ENCODE peak calls at places on chromosomes 1 and 21, in eight cellular contexts. One of them, this sample, is unnamed.

GRCh38 chr1:229003233-229004031 is 267.5 kb upstream of the RAB4A start:
- DNase-seq in heart right ventricle: no peak
- DNase-seq in lower lobe of right lung: no peak
- DNase-seq in AG04450: no peak
- DNase-seq in uterus: no peak
- DNase-seq in GM23338: peak
- DNase-seq in tibial artery: peak
- DNase-seq in neural progenitor cell: peak
- DNase-seq in this sample: peak

GRCh38 chr1:18351735-18352134 is 129.0 kb upstream of the KLHDC7A start:
- DNase-seq in heart right ventricle: no peak
- DNase-seq in lower lobe of right lung: no peak
- DNase-seq in AG04450: no peak
- DNase-seq in uterus: no peak
- DNase-seq in GM23338: peak
- DNase-seq in tibial artery: no peak
- DNase-seq in neural progenitor cell: peak
- DNase-seq in this sample: no peak

GRCh38 chr1:218374972-218375371 is 29.8 kb downstream of the TGFB2 start:
- DNase-seq in heart right ventricle: no peak
- DNase-seq in lower lobe of right lung: no peak
- DNase-seq in AG04450: no peak
- DNase-seq in uterus: no peak
- DNase-seq in GM23338: no peak
- DNase-seq in tibial artery: no peak
- DNase-seq in neural progenitor cell: no peak
- DNase-seq in this sample: no peak

GRCh38 chr1:68293122-68293521 is 60.8 kb upstream of the WLS start:
- DNase-seq in heart right ventricle: no peak
- DNase-seq in lower lobe of right lung: no peak
- DNase-seq in AG04450: no peak
- DNase-seq in uterus: no peak
- DNase-seq in GM23338: peak
- DNase-seq in tibial artery: no peak
- DNase-seq in neural progenitor cell: peak
- DNase-seq in this sample: no peak

GRCh38 chr1:96538883-96539282 is 182.7 kb upstream of the PTBP2 start:
- DNase-seq in heart right ventricle: peak
- DNase-seq in lower lobe of right lung: no peak
- DNase-seq in AG04450: peak
- DNase-seq in uterus: peak
- DNase-seq in GM23338: no peak
- DNase-seq in tibial artery: peak
- DNase-seq in neural progenitor cell: no peak
- DNase-seq in this sample: no peak

GRCh38 chr1:109910963-109911798 is 532 bp downstream of the CSF1 start:
- DNase-seq in heart right ventricle: no peak
- DNase-seq in lower lobe of right lung: no peak
- DNase-seq in AG04450: no peak
- DNase-seq in uterus: no peak
- DNase-seq in GM23338: peak
- DNase-seq in tibial artery: no peak
- DNase-seq in neural progenitor cell: peak
- DNase-seq in this sample: no peak

GRCh38 chr1:100629391-100629790 is 90.2 kb upstream of the VCAM1 start:
- DNase-seq in heart right ventricle: no peak
- DNase-seq in lower lobe of right lung: no peak
- DNase-seq in AG04450: no peak
- DNase-seq in uterus: no peak
- DNase-seq in GM23338: no peak
- DNase-seq in tibial artery: no peak
- DNase-seq in neural progenitor cell: no peak
- DNase-seq in this sample: no peak

GRCh38 chr21:36207577-36208320 is 51.1 kb downstream of the DOP1B start:
- DNase-seq in heart right ventricle: no peak
- DNase-seq in lower lobe of right lung: no peak
- DNase-seq in AG04450: no peak
- DNase-seq in uterus: no peak
- DNase-seq in GM23338: no peak
- DNase-seq in tibial artery: no peak
- DNase-seq in neural progenitor cell: no peak
- DNase-seq in this sample: no peak

GRCh38 chr1:245225267-245225666 is 70.5 kb downstream of the KIF26B start:
- DNase-seq in heart right ventricle: no peak
- DNase-seq in lower lobe of right lung: no peak
- DNase-seq in AG04450: peak
- DNase-seq in uterus: no peak
- DNase-seq in GM23338: no peak
- DNase-seq in tibial artery: no peak
- DNase-seq in neural progenitor cell: peak
- DNase-seq in this sample: no peak

GRCh38 chr21:37383066-37383465 is 16.5 kb downstream of the DYRK1A start:
- DNase-seq in heart right ventricle: no peak
- DNase-seq in lower lobe of right lung: no peak
- DNase-seq in AG04450: no peak
- DNase-seq in uterus: no peak
- DNase-seq in GM23338: peak
- DNase-seq in tibial artery: no peak
- DNase-seq in neural progenitor cell: peak
- DNase-seq in this sample: no peak

GRCh38 chr1:243421784-243422183 is 165.9 kb downstream of the SDCCAG8 start:
- DNase-seq in heart right ventricle: peak
- DNase-seq in lower lobe of right lung: no peak
- DNase-seq in AG04450: peak
- DNase-seq in uterus: peak
- DNase-seq in GM23338: peak
- DNase-seq in tibial artery: no peak
- DNase-seq in neural progenitor cell: peak
- DNase-seq in this sample: no peak

GRCh38 chr1:173255214-173255813 is 48.2 kb upstream of the TNFSF4 start:
- DNase-seq in heart right ventricle: peak
- DNase-seq in lower lobe of right lung: no peak
- DNase-seq in AG04450: peak
- DNase-seq in uterus: no peak
- DNase-seq in GM23338: peak
- DNase-seq in tibial artery: no peak
- DNase-seq in neural progenitor cell: peak
- DNase-seq in this sample: no peak

GRCh38 chr1:44811714-44812151 is 3.4 kb downstream of the BTBD19 start:
- DNase-seq in heart right ventricle: no peak
- DNase-seq in lower lobe of right lung: peak
- DNase-seq in AG04450: peak
- DNase-seq in uterus: peak
- DNase-seq in GM23338: no peak
- DNase-seq in tibial artery: peak
- DNase-seq in neural progenitor cell: no peak
- DNase-seq in this sample: no peak

GRCh38 chr1:99084562-99084961 is 79.9 kb upstream of the PLPPR5 start:
- DNase-seq in heart right ventricle: no peak
- DNase-seq in lower lobe of right lung: no peak
- DNase-seq in AG04450: no peak
- DNase-seq in uterus: no peak
- DNase-seq in GM23338: no peak
- DNase-seq in tibial artery: no peak
- DNase-seq in neural progenitor cell: no peak
- DNase-seq in this sample: no peak

GRCh38 chr1:214224605-214225354 is 56.2 kb upstream of the SMYD2 start:
- DNase-seq in heart right ventricle: peak
- DNase-seq in lower lobe of right lung: no peak
- DNase-seq in AG04450: no peak
- DNase-seq in uterus: no peak
- DNase-seq in GM23338: peak
- DNase-seq in tibial artery: no peak
- DNase-seq in neural progenitor cell: peak
- DNase-seq in this sample: peak

GRCh38 chr1:53951697-53952096 is 5.5 kb downstream of the LRRC42 start:
- DNase-seq in heart right ventricle: no peak
- DNase-seq in lower lobe of right lung: no peak
- DNase-seq in AG04450: no peak
- DNase-seq in uterus: no peak
- DNase-seq in GM23338: no peak
- DNase-seq in tibial artery: no peak
- DNase-seq in neural progenitor cell: no peak
- DNase-seq in this sample: no peak

GRCh38 chr21:31111093-31111492 is 72.8 kb upstream of the KRTAP19-8 start:
- DNase-seq in heart right ventricle: no peak
- DNase-seq in lower lobe of right lung: no peak
- DNase-seq in AG04450: no peak
- DNase-seq in uterus: no peak
- DNase-seq in GM23338: no peak
- DNase-seq in tibial artery: no peak
- DNase-seq in neural progenitor cell: no peak
- DNase-seq in this sample: no peak

DNA sequence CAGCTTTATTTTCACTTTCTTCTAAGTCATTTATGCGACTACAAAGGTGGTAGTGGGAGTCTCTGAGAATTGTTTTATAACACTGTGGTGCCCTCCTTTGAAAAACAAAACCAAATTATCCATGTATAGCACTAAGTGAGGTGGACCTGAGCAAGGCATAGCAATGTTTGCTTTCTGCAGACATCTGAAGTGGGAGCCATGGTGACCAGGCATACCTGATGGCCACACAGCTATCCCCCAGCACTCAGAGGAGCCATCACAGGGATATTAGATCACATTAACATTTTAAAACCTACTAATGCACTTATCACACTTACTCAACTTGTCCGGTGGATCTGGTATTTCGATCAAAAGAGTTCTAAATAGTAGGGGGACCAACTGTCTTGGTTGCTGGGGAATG is 24.8 kb upstream of the AVPR1B start:
- DNase-seq in heart right ventricle: no peak
- DNase-seq in lower lobe of right lung: no peak
- DNase-seq in AG04450: no peak
- DNase-seq in uterus: no peak
- DNase-seq in GM23338: no peak
- DNase-seq in tibial artery: no peak
- DNase-seq in neural progenitor cell: no peak
- DNase-seq in this sample: no peak
- H3K27ac ChIP-seq in heart right ventricle: no peak
- H3K27ac ChIP-seq in lower lobe of right lung: no peak
- H3K27ac ChIP-seq in AG04450: no peak
- H3K27ac ChIP-seq in uterus: no peak
- H3K27ac ChIP-seq in GM23338: no peak
- H3K27ac ChIP-seq in tibial artery: no peak
- H3K27ac ChIP-seq in neural progenitor cell: no peak
- H3K27ac ChIP-seq in this sample: no peak

GRCh38 chr1:206559661-206559995 is 52.3 kb downstream of the RASSF5 start:
- DNase-seq in heart right ventricle: no peak
- DNase-seq in lower lobe of right lung: no peak
- DNase-seq in AG04450: no peak
- DNase-seq in uterus: no peak
- DNase-seq in GM23338: no peak
- DNase-seq in tibial artery: no peak
- DNase-seq in neural progenitor cell: no peak
- DNase-seq in this sample: no peak

GRCh38 chr1:206565973-206566372 is 46.3 kb downstream of the EIF2D start:
- DNase-seq in heart right ventricle: no peak
- DNase-seq in lower lobe of right lung: no peak
- DNase-seq in AG04450: no peak
- DNase-seq in uterus: no peak
- DNase-seq in GM23338: no peak
- DNase-seq in tibial artery: no peak
- DNase-seq in neural progenitor cell: no peak
- DNase-seq in this sample: no peak

GRCh38 chr1:206560021-206560716 is 52.1 kb downstream of the EIF2D start:
- DNase-seq in heart right ventricle: peak
- DNase-seq in lower lobe of right lung: no peak
- DNase-seq in AG04450: no peak
- DNase-seq in uterus: no peak
- DNase-seq in GM23338: no peak
- DNase-seq in tibial artery: no peak
- DNase-seq in neural progenitor cell: no peak
- DNase-seq in this sample: no peak

GRCh38 chr1:206566976-206567375 is 45.3 kb downstream of the EIF2D start:
- DNase-seq in heart right ventricle: no peak
- DNase-seq in lower lobe of right lung: no peak
- DNase-seq in AG04450: no peak
- DNase-seq in uterus: no peak
- DNase-seq in GM23338: no peak
- DNase-seq in tibial artery: no peak
- DNase-seq in neural progenitor cell: no peak
- DNase-seq in this sample: no peak

DNA sequence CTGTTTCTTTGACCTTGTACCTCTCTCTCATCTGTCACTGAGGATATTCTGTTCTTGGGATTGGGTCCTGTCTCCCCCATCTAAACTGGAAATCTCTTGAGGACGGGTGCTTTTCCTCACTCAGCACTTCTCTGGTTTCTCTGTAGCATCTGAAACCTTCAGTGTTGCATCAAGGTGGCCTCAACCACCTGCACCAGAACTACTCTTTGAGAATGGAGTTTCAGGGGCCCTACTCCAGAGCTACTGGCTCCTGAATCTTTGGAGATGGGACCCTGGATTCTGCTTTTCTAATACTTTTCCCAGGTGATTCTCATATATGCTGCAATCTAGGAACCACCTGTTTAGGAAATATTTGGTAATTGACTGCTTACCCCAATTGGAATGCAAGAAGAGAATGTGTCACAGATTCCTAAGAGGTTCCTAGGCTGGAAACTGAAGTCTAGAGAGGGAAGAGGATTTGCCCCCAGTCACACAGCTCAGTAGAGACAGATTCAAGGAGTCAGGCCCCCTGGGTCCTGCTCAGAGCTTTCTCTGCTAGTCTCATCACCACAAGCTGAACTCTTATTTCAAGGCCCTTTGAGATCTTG is 48.8 kb downstream of the EIF2D start:
- DNase-seq in heart right ventricle: no peak
- DNase-seq in lower lobe of right lung: no peak
- DNase-seq in AG04450: no peak
- DNase-seq in uterus: no peak
- DNase-seq in GM23338: no peak
- DNase-seq in tibial artery: no peak
- DNase-seq in neural progenitor cell: no peak
- DNase-seq in this sample: no peak
- H3K27ac ChIP-seq in heart right ventricle: no peak
- H3K27ac ChIP-seq in lower lobe of right lung: no peak
- H3K27ac ChIP-seq in AG04450: no peak
- H3K27ac ChIP-seq in uterus: no peak
- H3K27ac ChIP-seq in GM23338: no peak
- H3K27ac ChIP-seq in tibial artery: no peak
- H3K27ac ChIP-seq in neural progenitor cell: no peak
- H3K27ac ChIP-seq in this sample: no peak

GRCh38 chr1:163896001-163896400 is 574.2 kb downstream of the NUF2 start:
- DNase-seq in heart right ventricle: no peak
- DNase-seq in lower lobe of right lung: no peak
- DNase-seq in AG04450: no peak
- DNase-seq in uterus: no peak
- DNase-seq in GM23338: no peak
- DNase-seq in tibial artery: no peak
- DNase-seq in neural progenitor cell: no peak
- DNase-seq in this sample: no peak

GRCh38 chr1:163897401-163898169 is 575.8 kb downstream of the NUF2 start:
- DNase-seq in heart right ventricle: peak
- DNase-seq in lower lobe of right lung: no peak
- DNase-seq in AG04450: no peak
- DNase-seq in uterus: peak
- DNase-seq in GM23338: no peak
- DNase-seq in tibial artery: no peak
- DNase-seq in neural progenitor cell: no peak
- DNase-seq in this sample: no peak
- H3K27ac ChIP-seq in heart right ventricle: peak
- H3K27ac ChIP-seq in lower lobe of right lung: no peak
- H3K27ac ChIP-seq in AG04450: no peak
- H3K27ac ChIP-seq in uterus: no peak
- H3K27ac ChIP-seq in GM23338: no peak
- H3K27ac ChIP-seq in tibial artery: no peak
- H3K27ac ChIP-seq in neural progenitor cell: no peak
- H3K27ac ChIP-seq in this sample: no peak

GRCh38 chr1:86666368-86666767 is 38.0 kb upstream of the SH3GLB1 start:
- DNase-seq in heart right ventricle: no peak
- DNase-seq in lower lobe of right lung: no peak
- DNase-seq in AG04450: no peak
- DNase-seq in uterus: no peak
- DNase-seq in GM23338: no peak
- DNase-seq in tibial artery: no peak
- DNase-seq in neural progenitor cell: no peak
- DNase-seq in this sample: no peak
- H3K27ac ChIP-seq in heart right ventricle: no peak
- H3K27ac ChIP-seq in lower lobe of right lung: no peak
- H3K27ac ChIP-seq in AG04450: no peak
- H3K27ac ChIP-seq in uterus: no peak
- H3K27ac ChIP-seq in GM23338: no peak
- H3K27ac ChIP-seq in tibial artery: no peak
- H3K27ac ChIP-seq in neural progenitor cell: no peak
- H3K27ac ChIP-seq in this sample: no peak

This sample was measured in substantia nigra.